ENCODE peak calls at places on chromosomes 4 and X, in nine cellular contexts. One of them, this sample, is unnamed.

GRCh38 chr4:136562842-136563241 is 969.5 kb downstream of the PCDH18 start:
- DNase-seq in GM12865: no peak
- DNase-seq in stimulated activated CD4-positive, alpha-beta T cell treated with anti-CD3 and anti-CD28 coated beads, Interleukin-2, amount 100 ng/mL, for 24 hours: no peak
- DNase-seq in HT1080: no peak
- DNase-seq in fibroblast of the conjunctiva: peak; percentile 21
- DNase-seq in amygdala: no peak
- DNase-seq in AG04449: no peak
- DNase-seq in NCI-H510A: no peak
- DNase-seq in Calu3: no peak
- DNase-seq in this sample: no peak

GRCh38 chr4:749771-750666 is 44.4 kb downstream of the PCGF3 start:
- DNase-seq in AG04449: no peak
- DNase-seq in GM12865: no peak
- DNase-seq in HT1080: no peak
- DNase-seq in NCI-H510A: no peak
- DNase-seq in fibroblast of the conjunctiva: peak; percentile 93
- DNase-seq in amygdala: no peak
- DNase-seq in stimulated activated CD4-positive, alpha-beta T cell treated with anti-CD3 and anti-CD28 coated beads, Interleukin-2, amount 100 ng/mL, for 24 hours: no peak
- DNase-seq in Calu3: no peak
- DNase-seq in this sample: no peak

GRCh38 chrX:153343674-153344073 is 9.7 kb downstream of the ZNF275 start:
- DNase-seq in AG04449: no peak
- DNase-seq in fibroblast of the conjunctiva: no peak
- DNase-seq in Calu3: no peak
- DNase-seq in GM12865: no peak
- DNase-seq in stimulated activated CD4-positive, alpha-beta T cell treated with anti-CD3 and anti-CD28 coated beads, Interleukin-2, amount 100 ng/mL, for 24 hours: no peak
- DNase-seq in NCI-H510A: no peak
- DNase-seq in HT1080: no peak
- DNase-seq in amygdala: no peak
- DNase-seq in this sample: no peak

GRCh38 chr4:168664242-168664897 is 167.5 kb downstream of the PALLD start:
- DNase-seq in NCI-H510A: no peak
- DNase-seq in stimulated activated CD4-positive, alpha-beta T cell treated with anti-CD3 and anti-CD28 coated beads, Interleukin-2, amount 100 ng/mL, for 24 hours: no peak
- DNase-seq in GM12865: no peak
- DNase-seq in fibroblast of the conjunctiva: no peak
- DNase-seq in HT1080: peak; percentile 22
- DNase-seq in Calu3: no peak
- DNase-seq in amygdala: no peak
- DNase-seq in AG04449: no peak
- DNase-seq in this sample: no peak

GRCh38 chrX:27966492-27966891 is 14.8 kb downstream of the DCAF8L1 start:
- DNase-seq in stimulated activated CD4-positive, alpha-beta T cell treated with anti-CD3 and anti-CD28 coated beads, Interleukin-2, amount 100 ng/mL, for 24 hours: no peak
- DNase-seq in NCI-H510A: no peak
- DNase-seq in amygdala: no peak
- DNase-seq in GM12865: no peak
- DNase-seq in Calu3: no peak
- DNase-seq in AG04449: no peak
- DNase-seq in fibroblast of the conjunctiva: no peak
- DNase-seq in HT1080: peak; percentile 18
- DNase-seq in this sample: peak; percentile 11

GRCh38 chrX:12770440-12770839 is 20.8 kb upstream of the PRPS2 start:
- DNase-seq in GM12865: peak; percentile 24
- DNase-seq in HT1080: no peak
- DNase-seq in stimulated activated CD4-positive, alpha-beta T cell treated with anti-CD3 and anti-CD28 coated beads, Interleukin-2, amount 100 ng/mL, for 24 hours: no peak
- DNase-seq in NCI-H510A: no peak
- DNase-seq in AG04449: no peak
- DNase-seq in fibroblast of the conjunctiva: no peak
- DNase-seq in Calu3: no peak
- DNase-seq in amygdala: no peak
- DNase-seq in this sample: no peak

GRCh38 chr4:10694826-10695209 is 10.2 kb upstream of the CLNK start:
- DNase-seq in NCI-H510A: no peak
- DNase-seq in amygdala: no peak
- DNase-seq in Calu3: no peak
- DNase-seq in GM12865: no peak
- DNase-seq in AG04449: no peak
- DNase-seq in fibroblast of the conjunctiva: no peak
- DNase-seq in HT1080: no peak
- DNase-seq in stimulated activated CD4-positive, alpha-beta T cell treated with anti-CD3 and anti-CD28 coated beads, Interleukin-2, amount 100 ng/mL, for 24 hours: no peak
- DNase-seq in this sample: peak; percentile 32

GRCh38 chr4:74451214-74451661 is 6.3 kb downstream of the AREG start:
- DNase-seq in amygdala: no peak
- DNase-seq in stimulated activated CD4-positive, alpha-beta T cell treated with anti-CD3 and anti-CD28 coated beads, Interleukin-2, amount 100 ng/mL, for 24 hours: no peak
- DNase-seq in fibroblast of the conjunctiva: peak; percentile 16
- DNase-seq in AG04449: peak; percentile 17
- DNase-seq in HT1080: peak; percentile 88
- DNase-seq in GM12865: no peak
- DNase-seq in Calu3: peak; percentile 44
- DNase-seq in NCI-H510A: no peak
- DNase-seq in this sample: no peak

GRCh38 chr4:123701046-123701445 is 304.5 kb downstream of the SPRY1 start:
- DNase-seq in amygdala: no peak
- DNase-seq in NCI-H510A: no peak
- DNase-seq in stimulated activated CD4-positive, alpha-beta T cell treated with anti-CD3 and anti-CD28 coated beads, Interleukin-2, amount 100 ng/mL, for 24 hours: no peak
- DNase-seq in AG04449: no peak
- DNase-seq in fibroblast of the conjunctiva: no peak
- DNase-seq in Calu3: no peak
- DNase-seq in GM12865: no peak
- DNase-seq in HT1080: no peak
- DNase-seq in this sample: no peak

GRCh38 chr4:76950052-76950845 is 697 bp downstream of the SEPTIN11 start:
- DNase-seq in Calu3: peak; percentile 21
- DNase-seq in stimulated activated CD4-positive, alpha-beta T cell treated with anti-CD3 and anti-CD28 coated beads, Interleukin-2, amount 100 ng/mL, for 24 hours: peak; percentile 61
- DNase-seq in NCI-H510A: no peak
- DNase-seq in fibroblast of the conjunctiva: no peak
- DNase-seq in amygdala: peak; percentile 21
- DNase-seq in HT1080: peak; percentile 52
- DNase-seq in GM12865: peak; percentile 65
- DNase-seq in AG04449: no peak
- DNase-seq in this sample: peak; percentile 87

GRCh38 chr4:67776746-67777145 is 22.6 kb upstream of the GNRHR start:
- DNase-seq in NCI-H510A: peak; percentile 6
- DNase-seq in AG04449: no peak
- DNase-seq in stimulated activated CD4-positive, alpha-beta T cell treated with anti-CD3 and anti-CD28 coated beads, Interleukin-2, amount 100 ng/mL, for 24 hours: no peak
- DNase-seq in GM12865: no peak
- DNase-seq in Calu3: no peak
- DNase-seq in fibroblast of the conjunctiva: no peak
- DNase-seq in amygdala: no peak
- DNase-seq in HT1080: no peak
- DNase-seq in this sample: no peak

GRCh38 chr4:2047031-2047660 is 12.0 kb upstream of the NAT8L start:
- DNase-seq in Calu3: no peak
- DNase-seq in HT1080: no peak
- DNase-seq in NCI-H510A: no peak
- DNase-seq in AG04449: no peak
- DNase-seq in amygdala: no peak
- DNase-seq in GM12865: no peak
- DNase-seq in fibroblast of the conjunctiva: no peak
- DNase-seq in stimulated activated CD4-positive, alpha-beta T cell treated with anti-CD3 and anti-CD28 coated beads, Interleukin-2, amount 100 ng/mL, for 24 hours: no peak
- DNase-seq in this sample: no peak

GRCh38 chr4:7699825-7700224 is 239.8 kb downstream of the AFAP1 start:
- DNase-seq in stimulated activated CD4-positive, alpha-beta T cell treated with anti-CD3 and anti-CD28 coated beads, Interleukin-2, amount 100 ng/mL, for 24 hours: no peak
- DNase-seq in NCI-H510A: no peak
- DNase-seq in Calu3: no peak
- DNase-seq in GM12865: no peak
- DNase-seq in AG04449: no peak
- DNase-seq in amygdala: no peak
- DNase-seq in fibroblast of the conjunctiva: no peak
- DNase-seq in HT1080: no peak
- DNase-seq in this sample: no peak

GRCh38 chr4:19971829-19972228 is 279.9 kb upstream of the SLIT2 start:
- DNase-seq in AG04449: no peak
- DNase-seq in GM12865: no peak
- DNase-seq in amygdala: no peak
- DNase-seq in fibroblast of the conjunctiva: no peak
- DNase-seq in Calu3: no peak
- DNase-seq in HT1080: peak; percentile 52
- DNase-seq in stimulated activated CD4-positive, alpha-beta T cell treated with anti-CD3 and anti-CD28 coated beads, Interleukin-2, amount 100 ng/mL, for 24 hours: no peak
- DNase-seq in NCI-H510A: no peak
- DNase-seq in this sample: no peak

GRCh38 chr4:56049428-56050212 is 100.9 kb downstream of the CEP135 start:
- DNase-seq in amygdala: no peak
- DNase-seq in AG04449: no peak
- DNase-seq in HT1080: peak; percentile 44
- DNase-seq in Calu3: peak; percentile 23
- DNase-seq in NCI-H510A: peak; percentile 60
- DNase-seq in fibroblast of the conjunctiva: no peak
- DNase-seq in GM12865: peak; percentile 10
- DNase-seq in stimulated activated CD4-positive, alpha-beta T cell treated with anti-CD3 and anti-CD28 coated beads, Interleukin-2, amount 100 ng/mL, for 24 hours: peak; percentile 19
- DNase-seq in this sample: peak; percentile 47

GRCh38 chr4:71389149-71389840 is 50.5 kb downstream of the SLC4A4 start:
- DNase-seq in stimulated activated CD4-positive, alpha-beta T cell treated with anti-CD3 and anti-CD28 coated beads, Interleukin-2, amount 100 ng/mL, for 24 hours: no peak
- DNase-seq in Calu3: no peak
- DNase-seq in GM12865: no peak
- DNase-seq in fibroblast of the conjunctiva: peak; percentile 66
- DNase-seq in amygdala: peak; percentile 4
- DNase-seq in AG04449: no peak
- DNase-seq in HT1080: no peak
- DNase-seq in NCI-H510A: no peak
- DNase-seq in this sample: peak; percentile 12

GRCh38 chr4:140374130-140374477 is 658 bp downstream of the SCOC start:
- DNase-seq in HT1080: peak; percentile 15
- DNase-seq in AG04449: no peak
- DNase-seq in amygdala: no peak
- DNase-seq in GM12865: peak; percentile 3
- DNase-seq in NCI-H510A: no peak
- DNase-seq in fibroblast of the conjunctiva: no peak
- DNase-seq in stimulated activated CD4-positive, alpha-beta T cell treated with anti-CD3 and anti-CD28 coated beads, Interleukin-2, amount 100 ng/mL, for 24 hours: no peak
- DNase-seq in Calu3: no peak
- DNase-seq in this sample: peak; percentile 25

GRCh38 chr4:142901166-142901662 is 55.1 kb upstream of the INPP4B start:
- DNase-seq in HT1080: peak; percentile 62
- DNase-seq in AG04449: no peak
- DNase-seq in fibroblast of the conjunctiva: no peak
- DNase-seq in NCI-H510A: no peak
- DNase-seq in stimulated activated CD4-positive, alpha-beta T cell treated with anti-CD3 and anti-CD28 coated beads, Interleukin-2, amount 100 ng/mL, for 24 hours: no peak
- DNase-seq in Calu3: no peak
- DNase-seq in GM12865: no peak
- DNase-seq in amygdala: no peak
- DNase-seq in this sample: no peak

GRCh38 chrX:52852110-52852872 is 15.6 kb downstream of the XAGE3 start:
- DNase-seq in GM12865: no peak
- DNase-seq in amygdala: no peak
- DNase-seq in Calu3: no peak
- DNase-seq in HT1080: peak; percentile 14
- DNase-seq in fibroblast of the conjunctiva: no peak
- DNase-seq in stimulated activated CD4-positive, alpha-beta T cell treated with anti-CD3 and anti-CD28 coated beads, Interleukin-2, amount 100 ng/mL, for 24 hours: no peak
- DNase-seq in NCI-H510A: no peak
- DNase-seq in AG04449: no peak
- DNase-seq in this sample: no peak

This sample was measured in small intestine.